ENCODE peak calls at places on chromosomes 2 and 18, in seven cellular contexts. I is OCI-LY7, L is A549, B is fibroblast of the aortic adventitia, C is dorsolateral prefrontal cortex, E is fibroblast of pulmonary artery, R is brain microvascular endothelial cell. W is an unnamed sample.

GRCh38 chr18:63440219-63440618 is 17.9 kb upstream of the VPS4B start:
- DNase-seq in C (no peak), E (peak; percentile 8), L (no peak), R (peak; percentile 11), I (no peak), B (peak; percentile 34), W (no peak)

GRCh38 chr2:207219716-207220414 is 54.1 kb upstream of the KLF7 start:
- DNase-seq in L (no peak), C (no peak), R (peak; percentile 91), E (peak; percentile 73), I (no peak), B (peak; percentile 81), W (no peak)

GRCh38 chr2:64525323-64525625 is 1.1 kb downstream of the AFTPH start:
- DNase-seq in B (peak; percentile 26), E (peak; percentile 23), C (no peak), R (peak; percentile 6), L (no peak), I (peak; percentile 65), W (no peak)

GRCh38 chr18:13273800-13274199 is 55.2 kb downstream of the LDLRAD4 start:
- DNase-seq in C (no peak), I (no peak), R (no peak), E (no peak), L (no peak), B (no peak), W (no peak)

GRCh38 chr2:159518321-159519005 is 97.9 kb downstream of the BAZ2B start:
- DNase-seq in B (peak; percentile 4), L (no peak), E (no peak), C (no peak), R (no peak), I (no peak), W (no peak)

GRCh38 chr2:28201711-28202180 is 190.9 kb upstream of the FOSL2 start:
- DNase-seq in L (no peak), C (no peak), E (no peak), B (no peak), R (no peak), I (no peak), W (no peak)

GRCh38 chr2:237923507-237924163 is 43.2 kb upstream of the UBE2F start:
- DNase-seq in L (peak; percentile 88), C (no peak), E (peak; percentile 59), R (peak; percentile 32), I (peak; percentile 74), B (peak; percentile 55), W (no peak)

GRCh38 chr2:67436221-67436620 is 39.1 kb downstream of the ETAA1 start:
- DNase-seq in B (no peak), I (no peak), E (no peak), C (no peak), R (no peak), L (no peak), W (no peak)

GRCh38 chr2:74815955-74816354 is 18.0 kb upstream of the HK2 start:
- DNase-seq in C (no peak), I (no peak), L (no peak), R (no peak), E (no peak), B (no peak), W (no peak)

GRCh38 chr2:176096986-176097819 is 2.4 kb upstream of the HOXD12 start:
- DNase-seq in C (peak; percentile 35), R (peak; percentile 45), B (peak; percentile 59), I (peak; percentile 77), E (peak; percentile 63), L (peak; percentile 81), W (no peak)

GRCh38 chr2:62369549-62370164 is 136.3 kb downstream of the TMEM17 start:
- DNase-seq in L (no peak), R (no peak), B (no peak), C (no peak), E (no peak), I (no peak), W (no peak)

GRCh38 chr18:62486290-62486964 is 36.4 kb upstream of the ZCCHC2 start:
- DNase-seq in B (peak; percentile 58), R (peak; percentile 57), C (no peak), E (peak; percentile 39), L (peak; percentile 10), I (no peak), W (no peak)

GRCh38 chr2:44324971-44325426 is 36.3 kb downstream of the PREPL start:
- DNase-seq in E (peak; percentile 57), B (peak; percentile 83), R (peak; percentile 10), L (no peak), I (no peak), C (no peak), W (no peak)

GRCh38 chr2:70111752-70112591 is 24.7 kb downstream of the PCBP1 start:
- DNase-seq in L (no peak), I (no peak), B (peak; percentile 89), R (peak; percentile 44), C (no peak), E (peak; percentile 71), W (no peak)

GRCh38 chr2:181857471-181857870 is 34.1 kb upstream of the ITPRID2 start:
- DNase-seq in L (no peak), I (no peak), C (no peak), E (peak; percentile 20), B (no peak), R (peak; percentile 1), W (no peak)

GRCh38 chr2:179180242-179180641 is 84.4 kb downstream of the SESTD1 start:
- DNase-seq in E (no peak), C (no peak), R (no peak), I (no peak), B (no peak), L (no peak), W (no peak)

GRCh38 chr2:141015339-141016047 is 1115.3 kb downstream of the LRP1B start:
- DNase-seq in R (no peak), C (peak; percentile 52), I (no peak), B (peak; percentile 22), E (peak; percentile 3), L (no peak), W (no peak)

GRCh38 chr18:47558110-47558750 is 306.8 kb upstream of the SKOR2 start:
- DNase-seq in B (no peak), C (no peak), I (peak; percentile 1), E (no peak), L (no peak), R (no peak), W (no peak)

GRCh38 chr2:149735237-149735958 is 147.8 kb upstream of the MMADHC start:
- DNase-seq in R (no peak), E (peak; percentile 75), I (no peak), L (no peak), C (no peak), B (peak; percentile 81), W (no peak)

GRCh38 chr2:152465541-152465940 is 130.6 kb downstream of the FMNL2 start:
- DNase-seq in R (no peak), E (no peak), B (no peak), L (no peak), C (no peak), I (no peak), W (no peak)

GRCh38 chr2:134489732-134490384 is 228.9 kb downstream of the TMEM163 start:
- DNase-seq in R (no peak), L (no peak), I (peak; percentile 3), B (no peak), E (no peak), C (no peak), W (no peak)

GRCh38 chr2:134558208-134558890 is 160.5 kb downstream of the TMEM163 start:
- DNase-seq in B (no peak), I (no peak), E (no peak), L (no peak), C (no peak), R (no peak), W (no peak)

GRCh38 chr2:191291471-191291870 is 46.3 kb downstream of the MYO1B start:
- DNase-seq in I (no peak), B (no peak), E (no peak), C (no peak), R (no peak), L (no peak), W (no peak)

GRCh38 chr18:55573386-55573785 is 14.6 kb downstream of the TCF4 start:
- DNase-seq in L (no peak), R (no peak), E (no peak), C (no peak), B (no peak), I (no peak), W (no peak)

DNA sequence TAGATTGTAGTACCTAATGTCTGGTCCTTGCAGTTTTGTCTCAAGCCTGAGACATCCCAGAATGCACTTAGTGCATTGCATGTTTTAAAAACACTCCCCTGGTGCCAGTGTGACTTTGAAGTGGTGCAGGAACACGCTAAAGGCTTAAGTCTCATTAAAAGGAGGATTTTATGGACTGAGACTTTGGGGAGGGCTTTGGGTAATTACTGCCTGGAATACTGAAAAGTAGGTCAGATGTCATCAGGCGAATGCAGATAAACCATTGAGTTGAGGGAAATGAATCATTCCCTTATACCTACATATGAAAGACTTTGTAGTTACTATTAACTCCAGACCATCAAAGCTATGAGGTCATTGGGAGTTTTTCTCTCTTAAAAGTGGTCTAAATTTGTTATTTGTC is 3.0 kb upstream of the OSBPL1A start:
- DNase-seq in R (no peak), I (no peak), L (no peak), B (no peak), E (no peak), C (no peak), W (no peak)
- TF ChIP-seq CTCF in R (no peak), I (no peak), L (no peak), B (no peak), E (no peak), C (no peak), W (no peak)

GRCh38 chr2:37984589-37984988 is 59.5 kb downstream of the RMDN2 start:
- DNase-seq in C (no peak), B (peak; percentile 69), E (peak; percentile 57), R (no peak), L (no peak), I (no peak), W (no peak)
- TF ChIP-seq CTCF in C (no peak), B (peak; percentile 35), E (peak; percentile 27), R (peak; percentile 2), L (peak; percentile 43), I (peak; percentile 26), W (no peak)

GRCh38 chr18:49021433-49022129 is 70.8 kb upstream of the SMAD7 start:
- DNase-seq in L (no peak), B (peak; percentile 35), R (peak; percentile 33), C (peak; percentile 54), I (peak; percentile 88), E (peak; percentile 49), W (no peak)
- TF ChIP-seq CTCF in L (peak; percentile 22), B (peak; percentile 44), R (peak; percentile 74), C (peak; percentile 42), I (peak; percentile 76), E (peak; percentile 47), W (no peak)

GRCh38 chr2:127675335-127676261 is at the start of gene LIMS2:
- DNase-seq in B (peak; percentile 44), C (peak; percentile 30), I (no peak), L (peak; percentile 49), R (no peak), E (peak; percentile 25), W (no peak)
- TF ChIP-seq CTCF in B (peak; percentile 41), C (peak; percentile 38), I (no peak), L (peak; percentile 29), R (no peak), E (no peak), W (no peak)